ENCODE peak calls at places on chromosome 1, in ten cellular contexts. S is mucosa of descending colon, O is neuronal stem cell, A is spleen, X is cardiac muscle cell, H is AG04450, L is endothelial cell of umbilical vein, R is psoas muscle, T is H7, N is suprapubic skin. Q is an unnamed sample.

GRCh38 chr1:25743164-25744139 is 56.5 kb upstream of the SELENON start:
- DNase-seq in A (peak), X (no peak), O (no peak), S (peak), T (no peak), L (peak), N (peak), R (peak), H (no peak), Q (peak)

GRCh38 chr1:201385299-201385891 is 7.9 kb upstream of the TNNT2 start:
- DNase-seq in L (peak), A (no peak), N (no peak), R (peak), H (no peak), S (peak), X (peak), T (peak), O (no peak), Q (peak)

GRCh38 chr1:117567435-117567834 is 38.4 kb upstream of the TENT5C start:
- DNase-seq in L (no peak), H (no peak), R (no peak), A (peak), X (no peak), T (peak), S (no peak), O (no peak), N (peak), Q (no peak)

GRCh38 chr1:248686815-248687214 is 15.8 kb downstream of the OR14I1 start:
- DNase-seq in X (no peak), H (no peak), T (no peak), N (no peak), L (no peak), O (no peak), R (no peak), S (no peak), A (no peak), Q (no peak)

GRCh38 chr1:966603-967295 is 467 bp downstream of the PLEKHN1 start:
- DNase-seq in N (no peak), X (peak), R (peak), O (peak), H (no peak), L (peak), S (peak), T (peak), A (peak), Q (peak)

GRCh38 chr1:53340660-53341520 is 13.0 kb upstream of the LRP8 start:
- DNase-seq in A (no peak), O (no peak), T (no peak), S (no peak), X (no peak), R (no peak), H (no peak), N (peak), L (no peak), Q (no peak)

GRCh38 chr1:243513726-243514491 is 258.1 kb downstream of the SDCCAG8 start:
- DNase-seq in A (no peak), R (no peak), N (no peak), O (no peak), L (no peak), X (no peak), H (no peak), T (peak), S (no peak), Q (no peak)

GRCh38 chr1:30759718-30760281 is 2.2 kb upstream of the LAPTM5 start:
- DNase-seq in H (no peak), N (no peak), O (no peak), S (no peak), L (no peak), R (no peak), X (no peak), T (peak), A (peak), Q (no peak)

GRCh38 chr1:162191396-162192322 is 122.2 kb downstream of the NOS1AP start:
- DNase-seq in A (no peak), H (no peak), S (peak), R (no peak), L (peak), T (no peak), O (no peak), N (no peak), X (no peak), Q (peak)

GRCh38 chr1:11030865-11031264 is 16.2 kb downstream of the MASP2 start:
- DNase-seq in A (no peak), S (no peak), L (no peak), O (no peak), T (no peak), X (no peak), N (no peak), R (no peak), H (no peak), Q (no peak)

GRCh38 chr1:22285545-22286396 is 142.9 kb upstream of the WNT4 start:
- DNase-seq in A (no peak), T (peak), S (no peak), O (no peak), N (peak), R (no peak), X (no peak), H (no peak), L (no peak), Q (no peak)

GRCh38 chr1:201450721-201451291 is 18.2 kb downstream of the PHLDA3 start:
- DNase-seq in R (peak), L (peak), A (no peak), S (peak), O (no peak), X (peak), T (peak), N (no peak), H (peak), Q (peak)

GRCh38 chr1:58874757-58875755 is 91.2 kb upstream of the JUN start:
- DNase-seq in N (no peak), X (no peak), L (peak), A (no peak), T (peak), H (no peak), R (peak), O (peak), S (peak), Q (peak)

GRCh38 chr1:161879261-161879660 is 113.1 kb downstream of the ATF6 start:
- DNase-seq in H (no peak), O (no peak), X (no peak), S (no peak), L (no peak), R (no peak), A (no peak), T (no peak), N (no peak), Q (no peak)

GRCh38 chr1:39158330-39159086 is 46.0 kb upstream of the MACF1 start:
- DNase-seq in X (peak), L (no peak), A (no peak), N (no peak), R (no peak), O (no peak), H (no peak), S (peak), T (no peak), Q (peak)

GRCh38 chr1:29620631-29621030 is 384.3 kb downstream of the PTPRU start:
- DNase-seq in R (no peak), O (no peak), H (no peak), X (no peak), T (no peak), S (no peak), N (no peak), L (no peak), A (no peak), Q (no peak)

GRCh38 chr1:233025156-233025555 is 74.7 kb downstream of the NTPCR start:
- DNase-seq in R (peak), L (peak), S (peak), N (no peak), H (no peak), O (peak), X (peak), A (no peak), T (peak), Q (peak)

GRCh38 chr1:206839857-206840256 is 25.6 kb upstream of the IL20 start:
- DNase-seq in L (no peak), T (no peak), H (peak), N (no peak), S (no peak), R (no peak), X (no peak), A (no peak), O (no peak), Q (no peak)

GRCh38 chr1:200968469-200969410 is 54.8 kb downstream of the KIF21B start:
- DNase-seq in N (no peak), R (no peak), H (no peak), S (no peak), L (no peak), X (no peak), A (no peak), O (no peak), T (no peak), Q (no peak)

GRCh38 chr1:59296358-59297256 is at the start of gene FGGY:
- DNase-seq in A (peak), S (peak), L (peak), R (peak), O (peak), N (peak), T (peak), X (peak), H (peak), Q (peak)

GRCh38 chr1:30683699-30684098 is 39.7 kb downstream of the MATN1 start:
- DNase-seq in N (peak), T (no peak), O (no peak), S (no peak), A (no peak), R (peak), H (no peak), X (no peak), L (no peak), Q (no peak)

GRCh38 chr1:33435096-33435820 is 4.4 kb upstream of the PHC2 start:
- DNase-seq in S (no peak), H (no peak), N (no peak), L (no peak), O (no peak), A (no peak), R (no peak), X (no peak), T (no peak), Q (no peak)

GRCh38 chr1:182143825-182144661 is 82.5 kb upstream of the ZNF648 start:
- DNase-seq in L (peak), T (peak), X (peak), N (peak), O (peak), R (peak), A (peak), H (no peak), S (peak), Q (peak)

GRCh38 chr1:119735217-119735616 is 23.5 kb downstream of the PHGDH start:
- DNase-seq in S (no peak), X (no peak), O (no peak), R (no peak), N (no peak), T (no peak), A (no peak), L (no peak), H (no peak), Q (peak)

GRCh38 chr1:113391643-113392271 is 1.4 kb downstream of the MAGI3 start:
- DNase-seq in S (no peak), A (no peak), R (no peak), L (peak), T (no peak), O (no peak), X (peak), H (no peak), N (no peak), Q (peak)

GRCh38 chr1:216045400-216045799 is 377.8 kb downstream of the USH2A start:
- DNase-seq in X (no peak), A (no peak), T (no peak), H (peak), N (no peak), O (no peak), R (no peak), S (no peak), L (no peak), Q (no peak)

GRCh38 chr1:160166459-160166858 is 15.1 kb downstream of the ATP1A4 start:
- DNase-seq in A (no peak), O (no peak), R (no peak), T (no peak), X (no peak), L (no peak), H (no peak), N (no peak), S (no peak), Q (no peak)

GRCh38 chr1:115522386-115522785 is 119.4 kb upstream of the VANGL1 start:
- DNase-seq in A (no peak), H (no peak), R (no peak), O (no peak), S (no peak), X (no peak), T (no peak), N (no peak), L (no peak), Q (no peak)

GRCh38 chr1:12315126-12315525 is 85.3 kb downstream of the VPS13D start:
- DNase-seq in X (no peak), H (no peak), R (no peak), S (no peak), T (no peak), N (no peak), A (no peak), O (no peak), L (no peak), Q (no peak)

GRCh38 chr1:151858030-151858746 is 4.7 kb upstream of the THEM5 start:
- DNase-seq in N (peak), H (no peak), S (no peak), A (no peak), R (no peak), L (no peak), O (no peak), T (no peak), X (no peak), Q (no peak)

GRCh38 chr1:163565171-163565570 is 243.4 kb downstream of the NUF2 start:
- DNase-seq in O (no peak), S (no peak), A (no peak), H (no peak), R (no peak), N (no peak), X (no peak), L (no peak), T (no peak), Q (no peak)

GRCh38 chr1:36306210-36306901 is at the start of gene SH3D21:
- DNase-seq in H (no peak), O (peak), X (peak), R (peak), T (peak), L (peak), N (no peak), A (peak), S (peak), Q (peak)

GRCh38 chr1:209896346-209896745 is 41.7 kb upstream of the SYT14 start:
- DNase-seq in R (no peak), L (no peak), O (no peak), S (no peak), N (no peak), X (no peak), A (no peak), T (no peak), H (no peak), Q (no peak)

GRCh38 chr1:234768171-234768568 is 158.2 kb upstream of the IRF2BP2 start:
- DNase-seq in N (peak), T (no peak), S (no peak), H (no peak), O (no peak), A (no peak), X (no peak), L (no peak), R (no peak), Q (no peak)
- H3K4me3 ChIP-seq in N (no peak), T (no peak), S (no peak), H (no peak), O (no peak), A (no peak), X (no peak), L (no peak), R (no peak), Q (no peak)

GRCh38 chr1:40887652-40888051 is 25.5 kb upstream of the CITED4 start:
- DNase-seq in N (no peak), R (no peak), H (no peak), S (no peak), A (no peak), X (no peak), L (no peak), O (no peak), T (no peak), Q (no peak)

GRCh38 chr1:40886318-40887011 is 24.3 kb upstream of the CITED4 start:
- DNase-seq in O (no peak), L (no peak), R (no peak), A (no peak), T (no peak), S (no peak), H (no peak), N (no peak), X (no peak), Q (no peak)

GRCh38 chr1:40887012-40887378 is 24.8 kb upstream of the CITED4 start:
- DNase-seq in S (no peak), L (no peak), H (no peak), N (no peak), T (no peak), X (no peak), A (no peak), O (no peak), R (no peak), Q (no peak)

GRCh38 chr1:40880813-40881549 is 18.8 kb upstream of the CITED4 start:
- DNase-seq in S (no peak), T (no peak), R (no peak), H (no peak), X (no peak), L (no peak), O (no peak), N (no peak), A (no peak), Q (no peak)

DNA sequence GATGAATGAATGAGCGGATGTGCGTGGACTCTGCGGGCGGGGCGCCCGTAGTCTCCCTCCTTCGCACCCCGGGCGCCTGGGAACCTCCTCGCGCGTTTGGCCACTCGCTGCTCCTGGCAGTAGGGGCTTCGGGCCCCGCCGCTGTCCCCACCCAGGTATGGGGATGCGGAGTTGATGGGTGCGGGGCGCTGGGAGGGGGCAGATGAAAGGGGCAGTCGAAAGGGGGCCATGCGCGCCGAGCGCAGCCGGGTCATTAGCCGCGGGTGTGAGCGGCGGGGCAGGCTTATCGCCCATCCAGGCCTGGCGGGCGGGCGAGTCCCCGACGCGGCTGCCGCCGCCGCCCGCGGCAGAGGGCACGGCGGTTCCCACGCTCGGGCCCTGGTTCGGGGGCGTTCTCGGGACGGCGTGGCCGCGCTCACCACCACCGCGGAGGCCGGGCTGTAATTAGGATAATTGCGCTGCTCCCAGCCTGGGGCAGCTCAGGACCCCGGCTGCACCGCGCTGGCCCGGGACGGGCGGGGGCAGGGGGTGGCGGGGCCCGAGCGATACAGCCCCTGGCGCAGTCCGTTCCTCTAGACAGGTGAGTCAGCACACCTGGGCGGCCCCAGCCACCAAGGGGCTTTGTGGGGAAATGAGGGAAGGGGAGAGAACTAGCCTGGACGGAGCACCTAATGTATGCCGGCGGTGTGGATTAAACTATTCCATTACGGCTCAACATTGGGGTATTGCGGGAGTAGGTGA is 22.1 kb upstream of the CITED4 start:
- DNase-seq in H (no peak), O (no peak), A (no peak), N (no peak), R (no peak), X (peak), T (peak), L (no peak), S (no peak), Q (no peak)
- H3K4me3 ChIP-seq in H (no peak), O (no peak), A (no peak), N (peak), R (no peak), X (peak), T (peak), L (no peak), S (no peak), Q (no peak)

DNA sequence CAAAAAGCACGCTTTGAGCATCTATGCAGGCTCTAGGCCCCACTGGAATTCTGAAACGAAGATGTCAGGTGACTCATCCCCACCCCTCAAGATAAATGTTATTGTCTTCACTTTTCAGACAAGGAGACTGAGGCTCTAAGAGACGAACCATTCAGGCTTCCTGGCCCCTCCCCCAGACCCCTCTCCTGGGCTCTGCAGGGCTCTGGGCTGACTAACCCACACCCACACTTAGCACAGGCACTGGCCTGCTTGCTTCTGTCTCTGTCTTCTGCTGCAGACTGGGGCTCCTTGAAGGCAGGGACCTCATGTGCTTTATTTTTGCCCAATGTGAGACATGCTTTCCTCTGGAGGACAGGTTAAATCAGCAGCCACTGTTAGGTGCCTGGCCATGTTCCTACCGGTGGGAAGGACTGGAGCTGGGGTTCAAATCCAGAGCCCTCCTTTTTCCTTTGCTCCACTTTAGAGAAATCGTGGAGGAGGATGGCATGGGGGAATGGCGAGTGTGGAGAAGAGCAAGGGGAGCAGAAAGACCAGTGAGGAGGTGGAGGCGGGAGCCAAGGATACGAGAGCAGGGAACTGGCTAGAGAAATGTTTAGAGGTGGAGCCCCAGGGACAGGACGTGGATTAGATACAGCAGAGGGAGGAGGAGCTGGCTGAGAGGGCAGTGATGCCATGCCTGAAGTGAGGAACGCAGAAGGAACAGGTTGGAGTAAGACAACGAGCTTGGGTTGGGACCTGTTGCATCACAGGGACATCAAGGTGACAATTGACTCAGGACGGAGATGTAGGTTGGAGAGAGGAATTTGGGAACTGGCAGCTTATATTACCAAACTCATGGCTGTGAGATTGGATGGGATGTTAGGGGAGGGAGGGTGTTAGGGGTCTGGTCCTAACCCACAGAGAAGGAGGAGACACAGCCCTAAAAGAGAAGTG is 1.7 kb downstream of the TMEM125 start:
- DNase-seq in T (peak), S (peak), H (no peak), N (peak), O (no peak), R (no peak), L (no peak), A (peak), X (no peak), Q (no peak)
- H3K4me3 ChIP-seq in T (peak), S (no peak), H (no peak), N (peak), O (no peak), R (no peak), L (no peak), A (no peak), X (no peak), Q (peak)

GRCh38 chr1:155940993-155941844 is at the start of gene RXFP4:
- DNase-seq in O (no peak), N (no peak), X (no peak), T (peak), L (peak), S (peak), R (no peak), A (peak), H (no peak), Q (no peak)
- H3K4me3 ChIP-seq in O (no peak), N (no peak), X (no peak), T (no peak), L (no peak), S (no peak), R (no peak), A (no peak), H (no peak), Q (no peak)

GRCh38 chr1:155253208-155253607 is 2.1 kb downstream of the ENTREP3 start:
- DNase-seq in T (peak), S (no peak), R (no peak), A (peak), H (no peak), N (no peak), X (no peak), L (no peak), O (no peak), Q (no peak)
- H3K4me3 ChIP-seq in T (no peak), S (no peak), R (no peak), A (no peak), H (peak), N (no peak), X (no peak), L (no peak), O (no peak), Q (no peak)

GRCh38 chr1:174990382-174990999 is 9.3 kb upstream of the CACYBP start:
- DNase-seq in H (no peak), S (no peak), N (no peak), T (no peak), L (peak), R (no peak), X (no peak), A (no peak), O (no peak), Q (no peak)
- H3K4me3 ChIP-seq in H (peak), S (no peak), N (peak), T (no peak), L (peak), R (peak), X (no peak), A (peak), O (no peak), Q (peak)